ENCODE peak calls at places on chromosomes 5 and 9, in six cellular contexts. One of them, this sample, is unnamed. For H3F3A, the result is how much of the 10 kb centered on the place peaks cover.

GRCh38 chr5:156981481-156981880 is 18.5 kb upstream of the TIMD4 start:
- DNase-seq in neural progenitor cell: no peak
- DNase-seq in SK-N-SH: no peak
- DNase-seq in GM23338: no peak
- DNase-seq in PC-3: no peak
- DNase-seq in MM.1S: no peak
- DNase-seq in this sample: no peak

GRCh38 chr9:107283621-107284616 is 840 bp downstream of the RAD23B start:
- DNase-seq in neural progenitor cell: peak
- DNase-seq in SK-N-SH: no peak
- DNase-seq in GM23338: peak
- DNase-seq in PC-3: peak
- DNase-seq in MM.1S: peak
- DNase-seq in this sample: peak

GRCh38 chr5:125537661-125538060 is 791.2 kb upstream of the ZNF608 start:
- DNase-seq in neural progenitor cell: no peak
- DNase-seq in SK-N-SH: no peak
- DNase-seq in GM23338: no peak
- DNase-seq in PC-3: no peak
- DNase-seq in MM.1S: no peak
- DNase-seq in this sample: no peak

GRCh38 chr9:38681747-38682227 is 38.1 kb downstream of the FAM240B start:
- DNase-seq in neural progenitor cell: no peak
- DNase-seq in SK-N-SH: no peak
- DNase-seq in GM23338: no peak
- DNase-seq in PC-3: peak
- DNase-seq in MM.1S: no peak
- DNase-seq in this sample: peak

GRCh38 chr5:53008751-53009150 is 19.6 kb downstream of the ITGA2 start:
- DNase-seq in neural progenitor cell: no peak
- DNase-seq in SK-N-SH: no peak
- DNase-seq in GM23338: no peak
- DNase-seq in PC-3: peak
- DNase-seq in MM.1S: no peak
- DNase-seq in this sample: peak

GRCh38 chr9:114028646-114029045 is 49.5 kb downstream of the AMBP start:
- DNase-seq in neural progenitor cell: no peak
- DNase-seq in SK-N-SH: no peak
- DNase-seq in GM23338: no peak
- DNase-seq in PC-3: no peak
- DNase-seq in MM.1S: no peak
- DNase-seq in this sample: no peak

GRCh38 chr5:97425511-97425910 is 242.5 kb upstream of the RIOK2 start:
- DNase-seq in neural progenitor cell: peak
- DNase-seq in SK-N-SH: no peak
- DNase-seq in GM23338: peak
- DNase-seq in PC-3: peak
- DNase-seq in MM.1S: no peak
- DNase-seq in this sample: peak

GRCh38 chr5:1111727-1112289 is at the start of gene SLC12A7:
- DNase-seq in neural progenitor cell: peak
- DNase-seq in SK-N-SH: peak
- DNase-seq in GM23338: peak
- DNase-seq in PC-3: peak
- DNase-seq in MM.1S: peak
- DNase-seq in this sample: peak

GRCh38 chr9:91949946-91950664 is at the start of gene ROR2:
- DNase-seq in neural progenitor cell: peak
- DNase-seq in SK-N-SH: peak
- DNase-seq in GM23338: peak
- DNase-seq in PC-3: peak
- DNase-seq in MM.1S: peak
- DNase-seq in this sample: peak

GRCh38 chr9:93209097-93209496 is 25.2 kb downstream of the WNK2 start:
- DNase-seq in neural progenitor cell: no peak
- DNase-seq in SK-N-SH: no peak
- DNase-seq in GM23338: no peak
- DNase-seq in PC-3: no peak
- DNase-seq in MM.1S: no peak
- DNase-seq in this sample: no peak

GRCh38 chr5:114362197-114362976 is 517 bp downstream of the KCNN2 start:
- DNase-seq in neural progenitor cell: peak
- DNase-seq in SK-N-SH: peak
- DNase-seq in GM23338: peak
- DNase-seq in PC-3: no peak
- DNase-seq in MM.1S: peak
- DNase-seq in this sample: peak

GRCh38 chr5:138745268-138745667 is 8.0 kb upstream of the CTNNA1 start:
- DNase-seq in neural progenitor cell: no peak
- DNase-seq in SK-N-SH: no peak
- DNase-seq in GM23338: no peak
- DNase-seq in PC-3: no peak
- DNase-seq in MM.1S: no peak
- DNase-seq in this sample: no peak

GRCh38 chr5:66875325-66875724 is 279.1 kb downstream of the MAST4 start:
- DNase-seq in neural progenitor cell: no peak
- DNase-seq in SK-N-SH: no peak
- DNase-seq in GM23338: no peak
- DNase-seq in PC-3: no peak
- DNase-seq in MM.1S: no peak
- DNase-seq in this sample: no peak

GRCh38 chr5:97000391-97000790 is 64.5 kb downstream of the LNPEP start:
- DNase-seq in neural progenitor cell: no peak
- DNase-seq in SK-N-SH: no peak
- DNase-seq in GM23338: no peak
- DNase-seq in PC-3: no peak
- DNase-seq in MM.1S: no peak
- DNase-seq in this sample: no peak

GRCh38 chr9:85743290-85744128 is 1.8 kb upstream of the AGTPBP1 start:
- DNase-seq in neural progenitor cell: peak
- DNase-seq in SK-N-SH: no peak
- DNase-seq in GM23338: peak
- DNase-seq in PC-3: peak
- DNase-seq in MM.1S: no peak
- DNase-seq in this sample: peak
- TF ChIP-seq EZH2phosphoT487 in neural progenitor cell: no peak
- TF ChIP-seq EZH2phosphoT487 in SK-N-SH: no peak
- TF ChIP-seq EZH2phosphoT487 in GM23338: no peak
- TF ChIP-seq EZH2phosphoT487 in PC-3: no peak
- TF ChIP-seq EZH2phosphoT487 in MM.1S: no peak
- TF ChIP-seq EZH2phosphoT487 in this sample: no peak

DNA sequence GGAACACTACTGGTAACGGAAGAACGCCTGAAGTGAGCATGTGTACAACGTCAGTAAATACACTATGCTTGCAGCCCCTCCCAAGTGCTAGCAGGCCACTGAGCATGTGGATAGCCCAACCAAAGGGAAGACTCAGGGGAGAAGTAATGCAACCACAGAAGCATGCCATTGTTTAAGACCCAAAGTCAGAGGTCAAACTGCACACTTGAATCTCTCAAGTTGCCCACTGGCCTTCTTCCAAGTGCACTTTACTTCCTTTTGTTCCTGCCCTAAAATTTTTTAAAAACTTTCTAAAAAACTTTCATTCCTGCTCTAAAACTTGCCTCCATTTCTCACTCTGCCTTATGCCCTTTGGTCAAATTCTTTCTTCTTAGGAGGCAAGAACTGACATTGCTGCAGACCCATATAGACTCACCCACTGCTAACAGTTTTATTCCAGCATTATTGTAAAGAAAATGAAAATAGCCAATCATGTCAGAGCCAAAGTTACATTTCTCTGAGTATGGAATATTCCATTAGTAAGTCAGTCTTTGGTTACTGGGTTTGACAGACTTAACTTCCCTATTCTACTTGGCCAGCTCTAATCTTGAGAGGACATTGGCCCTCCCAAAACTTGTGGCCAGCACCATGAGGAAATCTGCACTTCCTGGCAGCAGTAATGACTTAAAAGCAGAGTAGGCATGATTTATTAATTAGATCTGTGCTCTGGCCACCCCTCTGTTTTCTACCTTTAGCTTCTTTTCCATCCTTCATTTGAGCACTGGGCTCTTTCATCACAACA is 76.9 kb downstream of the TSSK1B start:
- DNase-seq in neural progenitor cell: no peak
- DNase-seq in SK-N-SH: no peak
- DNase-seq in GM23338: no peak
- DNase-seq in PC-3: no peak
- DNase-seq in MM.1S: no peak
- DNase-seq in this sample: no peak
- H3K4me2 ChIP-seq in neural progenitor cell: no peak
- H3K4me2 ChIP-seq in SK-N-SH: no peak
- H3K4me2 ChIP-seq in GM23338: no peak
- H3K4me2 ChIP-seq in PC-3: no peak
- H3K4me2 ChIP-seq in MM.1S: no peak
- H3K4me2 ChIP-seq in this sample: no peak

GRCh38 chr5:173330856-173331206 is 2.6 kb upstream of the STC2 start:
- DNase-seq in neural progenitor cell: no peak
- DNase-seq in SK-N-SH: no peak
- DNase-seq in GM23338: no peak
- DNase-seq in PC-3: no peak
- DNase-seq in MM.1S: no peak
- DNase-seq in this sample: no peak
- H3F3A ChIP-seq in neural progenitor cell: under half
- H3F3A ChIP-seq in SK-N-SH: under half
- H3F3A ChIP-seq in GM23338: under half
- H3F3A ChIP-seq in PC-3: under half
- H3F3A ChIP-seq in MM.1S: under half
- H3F3A ChIP-seq in this sample: under half

DNA sequence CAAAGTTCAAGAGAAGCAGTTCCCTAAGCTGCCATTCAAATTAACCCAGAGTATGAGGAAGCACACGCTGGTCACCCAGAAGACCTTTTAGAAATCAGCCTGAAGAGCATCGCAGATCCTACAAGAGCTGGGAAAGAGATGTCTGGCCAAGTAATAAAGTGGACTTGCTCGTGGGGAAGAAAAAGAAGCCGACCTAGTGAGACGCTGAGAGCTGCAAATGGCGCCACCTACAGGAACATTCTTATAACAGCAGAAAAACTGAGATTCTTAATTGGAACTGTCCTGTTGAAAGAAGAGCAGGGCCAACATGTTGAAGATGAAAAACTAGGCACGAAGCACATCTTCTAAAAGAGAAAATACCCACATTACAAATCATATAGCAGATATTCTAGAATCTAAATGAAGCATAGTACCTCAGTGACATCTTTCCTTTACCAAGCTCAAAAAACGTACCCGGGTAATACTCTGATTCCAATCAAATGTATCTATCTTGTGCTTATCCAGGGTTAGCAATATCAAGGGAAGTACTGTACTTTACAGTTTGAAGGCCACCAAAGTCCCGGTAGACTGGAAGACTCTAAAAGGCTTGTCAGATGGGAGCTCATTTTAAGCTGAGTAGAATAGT is 3.9 kb upstream of the GNAQ start:
- DNase-seq in neural progenitor cell: peak
- DNase-seq in SK-N-SH: peak
- DNase-seq in GM23338: peak
- DNase-seq in PC-3: peak
- DNase-seq in MM.1S: peak
- DNase-seq in this sample: peak
- TF ChIP-seq EZH2phosphoT487 in neural progenitor cell: no peak
- TF ChIP-seq EZH2phosphoT487 in SK-N-SH: no peak
- TF ChIP-seq EZH2phosphoT487 in GM23338: no peak
- TF ChIP-seq EZH2phosphoT487 in PC-3: no peak
- TF ChIP-seq EZH2phosphoT487 in MM.1S: no peak
- TF ChIP-seq EZH2phosphoT487 in this sample: no peak

GRCh38 chr9:136536721-136537241 is 9.1 kb downstream of the NOTCH1 start:
- DNase-seq in neural progenitor cell: no peak
- DNase-seq in SK-N-SH: no peak
- DNase-seq in GM23338: peak
- DNase-seq in PC-3: no peak
- DNase-seq in MM.1S: no peak
- DNase-seq in this sample: no peak
- H3K4me2 ChIP-seq in neural progenitor cell: no peak
- H3K4me2 ChIP-seq in SK-N-SH: no peak
- H3K4me2 ChIP-seq in GM23338: no peak
- H3K4me2 ChIP-seq in PC-3: no peak
- H3K4me2 ChIP-seq in MM.1S: no peak
- H3K4me2 ChIP-seq in this sample: no peak

GRCh38 chr5:91383027-91383955 is at the start of gene ARRDC3:
- DNase-seq in neural progenitor cell: peak
- DNase-seq in SK-N-SH: peak
- DNase-seq in GM23338: peak
- DNase-seq in PC-3: peak
- DNase-seq in MM.1S: peak
- DNase-seq in this sample: peak
- H3F3A ChIP-seq in neural progenitor cell: half or more
- H3F3A ChIP-seq in SK-N-SH: under half
- H3F3A ChIP-seq in GM23338: under half
- H3F3A ChIP-seq in PC-3: under half
- H3F3A ChIP-seq in MM.1S: under half
- H3F3A ChIP-seq in this sample: under half

GRCh38 chr9:130893250-130894101 is 3.1 kb downstream of the QRFP start:
- DNase-seq in neural progenitor cell: peak
- DNase-seq in SK-N-SH: peak
- DNase-seq in GM23338: no peak
- DNase-seq in PC-3: no peak
- DNase-seq in MM.1S: no peak
- DNase-seq in this sample: no peak
- TF ChIP-seq EZH2phosphoT487 in neural progenitor cell: no peak
- TF ChIP-seq EZH2phosphoT487 in SK-N-SH: no peak
- TF ChIP-seq EZH2phosphoT487 in GM23338: no peak
- TF ChIP-seq EZH2phosphoT487 in PC-3: no peak
- TF ChIP-seq EZH2phosphoT487 in MM.1S: no peak
- TF ChIP-seq EZH2phosphoT487 in this sample: no peak

GRCh38 chr5:118863345-118863744 is 125.0 kb downstream of the DTWD2 start:
- DNase-seq in neural progenitor cell: no peak
- DNase-seq in SK-N-SH: no peak
- DNase-seq in GM23338: no peak
- DNase-seq in PC-3: peak
- DNase-seq in MM.1S: no peak
- DNase-seq in this sample: peak
- H3K4me2 ChIP-seq in neural progenitor cell: no peak
- H3K4me2 ChIP-seq in SK-N-SH: no peak
- H3K4me2 ChIP-seq in GM23338: no peak
- H3K4me2 ChIP-seq in PC-3: peak
- H3K4me2 ChIP-seq in MM.1S: no peak
- H3K4me2 ChIP-seq in this sample: peak

DNA sequence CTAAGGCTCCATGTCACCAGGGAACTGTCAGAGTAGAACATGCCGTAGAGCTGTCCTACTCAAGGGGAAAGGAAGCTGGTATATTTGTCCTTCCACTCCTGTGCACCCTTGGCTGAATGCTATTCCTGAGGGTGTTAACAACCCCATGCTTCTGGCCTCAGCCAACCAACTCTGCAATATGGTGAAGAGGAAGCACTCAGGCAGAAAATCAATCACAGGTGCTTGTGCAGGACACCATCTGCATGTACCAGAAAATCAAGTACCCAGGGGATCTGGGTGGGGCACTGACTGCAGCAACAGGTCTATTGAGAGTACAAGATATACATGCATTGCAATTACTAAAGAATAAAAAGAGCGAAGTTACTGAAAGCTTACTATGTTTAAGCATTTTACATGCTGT is 51.4 kb upstream of the NEK6 start:
- DNase-seq in neural progenitor cell: no peak
- DNase-seq in SK-N-SH: no peak
- DNase-seq in GM23338: no peak
- DNase-seq in PC-3: no peak
- DNase-seq in MM.1S: no peak
- DNase-seq in this sample: no peak
- H3F3A ChIP-seq in neural progenitor cell: under half
- H3F3A ChIP-seq in SK-N-SH: under half
- H3F3A ChIP-seq in GM23338: under half
- H3F3A ChIP-seq in PC-3: under half
- H3F3A ChIP-seq in MM.1S: under half
- H3F3A ChIP-seq in this sample: under half

This sample was measured in GM23248.